ENCODE peak calls at places on chromosomes 13 and 19, in four cellular contexts. O is small intestine, K is Panc1, G is aorta. V is an unnamed sample.

GRCh38 chr19:40809358-40810086 is 10.5 kb downstream of the EGLN2 start:
- DNase-seq in O (no peak), K (no peak), G (no peak), V (no peak)

GRCh38 chr19:10450853-10451609 is 30.7 kb downstream of the PDE4A start:
- DNase-seq in O (peak; percentile 27), K (no peak), G (no peak), V (peak; percentile 93)

GRCh38 chr19:37309834-37310575 is 60.9 kb upstream of the ZNF527 start:
- DNase-seq in O (peak; percentile 10), K (no peak), G (no peak), V (no peak)

GRCh38 chr19:38736036-38736412 is 8.2 kb downstream of the CAPN12 start:
- DNase-seq in O (peak; percentile 46), K (no peak), G (peak; percentile 68), V (peak; percentile 57)

GRCh38 chr13:108944760-108945159 is 315.3 kb downstream of the MYO16 start:
- DNase-seq in O (no peak), K (no peak), G (no peak), V (no peak)

GRCh38 chr13:109271061-109271460 is 515.3 kb downstream of the IRS2 start:
- DNase-seq in O (no peak), K (no peak), G (no peak), V (no peak)

GRCh38 chr13:106513608-106514007 is 21.9 kb downstream of the EFNB2 start:
- DNase-seq in O (no peak), K (no peak), G (no peak), V (no peak)

GRCh38 chr13:66513728-66514127 is 716.4 kb downstream of the PCDH9 start:
- DNase-seq in O (no peak), K (no peak), G (no peak), V (no peak)

GRCh38 chr13:36105726-36106125 is 25.5 kb downstream of the DCLK1 start:
- DNase-seq in O (no peak), K (no peak), G (no peak), V (no peak)

GRCh38 chr13:24892844-24893243 is 128.9 kb downstream of the RNF17 start:
- DNase-seq in O (no peak), K (no peak), G (no peak), V (no peak)

GRCh38 chr13:46140044-46140443 is 35.2 kb upstream of the CPB2 start:
- DNase-seq in O (no peak), K (no peak), G (no peak), V (no peak)

GRCh38 chr19:307111-307531 is 15.9 kb upstream of the PLPP2 start:
- DNase-seq in O (no peak), K (no peak), G (no peak), V (no peak)

GRCh38 chr19:40059624-40060023 is 3.6 kb upstream of the ZNF780B start:
- DNase-seq in O (no peak), K (no peak), G (no peak), V (no peak)

GRCh38 chr19:43957891-43958290 is 6.9 kb downstream of the ZNF221 start:
- DNase-seq in O (no peak), K (no peak), G (no peak), V (no peak)

GRCh38 chr13:75411924-75412537 is 69.9 kb downstream of the TBC1D4 start:
- DNase-seq in O (no peak), K (no peak), G (no peak), V (no peak)

GRCh38 chr19:10353793-10354391 is 14.5 kb upstream of the ICAM3 start:
- DNase-seq in O (no peak), K (no peak), G (no peak), V (no peak)

GRCh38 chr19:56705939-56706338 is 34.4 kb upstream of the ZNF835 start:
- DNase-seq in O (no peak), K (no peak), G (no peak), V (no peak)

GRCh38 chr13:39364797-39365468 is 238.1 kb downstream of the LHFPL6 start:
- DNase-seq in O (no peak), K (no peak), G (no peak), V (no peak)

GRCh38 chr13:34420975-34421719 is 520.9 kb upstream of the NBEA start:
- DNase-seq in O (no peak), K (no peak), G (no peak), V (no peak)

GRCh38 chr19:33071887-33072286 is 7.2 kb upstream of the RHPN2 start:
- DNase-seq in O (peak; percentile 82), K (no peak), G (no peak), V (no peak)

GRCh38 chr19:23273594-23274412 is 23.6 kb upstream of the ZNF724 start:
- DNase-seq in O (peak; percentile 95), K (peak; percentile 59), G (peak; percentile 94), V (peak; percentile 96)

GRCh38 chr19:30447276-30447870 is 75.2 kb downstream of the ZNF536 start:
- DNase-seq in O (no peak), K (no peak), G (no peak), V (no peak)

GRCh38 chr13:27744861-27745260 is 47.4 kb upstream of the GSX1 start:
- DNase-seq in O (no peak), K (no peak), G (no peak), V (no peak)

GRCh38 chr19:19661141-19661674 is 2.3 kb downstream of the ATP13A1 start:
- DNase-seq in O (no peak), K (no peak), G (no peak), V (no peak)

GRCh38 chr13:50123515-50123861 is 108.2 kb downstream of the KCNRG start:
- DNase-seq in O (no peak), K (no peak), G (no peak), V (no peak)

GRCh38 chr19:5976768-5977167 is 1.2 kb downstream of the RANBP3 start:
- DNase-seq in O (no peak), K (no peak), G (no peak), V (no peak)
- H3K4me1 ChIP-seq in O (peaks cover 10% of the 10 kb centered on the region), K (peaks cover 7% of the 10 kb centered on the region), G (no peaks in the 10 kb centered on the region), V (peaks cover 22% of the 10 kb centered on the region)

GRCh38 chr19:58007285-58007684 is 4.7 kb upstream of the ZNF606 start:
- DNase-seq in O (no peak), K (no peak), G (no peak), V (no peak)
- H3K27ac ChIP-seq in O (no peak overlapping the region), K (no peak overlapping the region), G (no peak overlapping the region), V (no peak overlapping the region)

GRCh38 chr13:48594080-48594815 is 59.5 kb upstream of the CYSLTR2 start:
- DNase-seq in O (no peak), K (no peak), G (no peak), V (no peak)

GRCh38 chr13:48591889-48592725 is 59.2 kb upstream of the RCBTB2 start:
- DNase-seq in O (peak; percentile 75), K (no peak), G (no peak), V (no peak)

GRCh38 chr13:48595330-48596127 is 58.2 kb upstream of the CYSLTR2 start:
- DNase-seq in O (peak; percentile 87), K (peak; percentile 43), G (peak; percentile 67), V (peak; percentile 68)

GRCh38 chr13:48596128-48596429 is 57.6 kb upstream of the CYSLTR2 start:
- DNase-seq in O (no peak), K (no peak), G (no peak), V (no peak)

GRCh38 chr13:48593551-48593950 is 60.2 kb upstream of the CYSLTR2 start:
- DNase-seq in O (no peak), K (no peak), G (no peak), V (no peak)
- H3K4me1 ChIP-seq in O (peaks cover 5% of the 10 kb centered on the region), K (no peaks in the 10 kb centered on the region), G (no peaks in the 10 kb centered on the region), V (no peaks in the 10 kb centered on the region)

DNA sequence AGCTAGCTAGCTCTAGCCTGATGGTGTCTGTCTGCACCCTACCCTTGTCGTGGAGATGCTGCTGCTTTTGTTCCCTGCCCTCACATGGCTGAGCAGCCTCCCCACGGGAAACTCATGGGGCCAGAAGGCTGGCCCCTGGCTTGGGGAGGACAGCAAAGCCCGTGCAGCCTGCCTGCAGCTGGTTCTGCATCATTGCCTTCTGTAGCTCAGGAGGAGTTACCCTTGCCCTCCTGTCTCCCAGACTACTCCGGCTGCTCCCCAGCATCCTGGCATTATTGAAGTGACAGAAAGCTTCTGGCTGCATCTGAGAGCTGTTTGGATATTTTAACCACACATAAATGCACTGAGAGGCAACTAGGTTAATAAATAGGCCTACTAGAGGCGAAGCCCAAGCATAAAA is 110.6 kb downstream of the TNFRSF19 start:
- DNase-seq in O (no peak), K (no peak), G (no peak), V (no peak)
- H3K27ac ChIP-seq in O (no peak overlapping the region), K (no peak overlapping the region), G (no peak overlapping the region), V (no peak overlapping the region)

DNA sequence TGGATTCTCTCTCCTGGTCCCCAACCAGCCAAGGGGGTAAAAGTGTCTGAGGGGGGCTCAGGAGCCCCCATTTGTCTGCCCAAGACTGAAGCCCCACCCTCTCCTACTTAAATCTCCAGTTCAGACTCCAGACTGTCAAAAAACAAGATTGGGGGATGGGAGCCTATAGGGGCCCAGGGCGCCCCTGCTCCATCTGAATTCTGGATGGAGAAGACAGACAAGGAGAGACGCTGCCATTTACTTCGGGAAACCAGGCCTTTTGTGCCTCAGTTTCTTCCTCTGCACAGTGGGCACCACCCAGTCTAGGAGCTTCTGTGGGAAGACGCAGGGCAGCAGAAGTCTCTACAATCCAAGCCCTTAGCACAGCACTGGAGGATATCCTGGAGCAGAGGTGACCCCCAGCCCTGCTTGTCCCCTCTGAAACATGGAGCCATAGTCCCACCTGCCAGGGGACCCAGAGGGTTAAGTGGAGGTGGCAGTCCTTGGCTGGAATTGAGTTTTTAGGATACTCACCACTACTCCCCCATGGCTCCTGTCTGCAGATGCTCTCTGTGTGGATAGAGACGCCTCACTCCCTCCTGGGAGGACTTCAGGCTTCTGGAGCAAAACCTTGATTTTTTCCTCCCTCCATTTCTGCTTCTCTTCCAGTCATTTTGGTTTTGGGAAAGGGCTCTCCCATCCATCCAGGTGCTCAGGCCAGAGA is 1.7 kb upstream of the CRLF1 start:
- DNase-seq in O (no peak), K (no peak), G (no peak), V (no peak)
- H3K4me1 ChIP-seq in O (no peaks in the 10 kb centered on the region), K (peaks cover 7% of the 10 kb centered on the region), G (no peaks in the 10 kb centered on the region), V (no peaks in the 10 kb centered on the region)

GRCh38 chr13:111907341-111907880 is 159.5 kb upstream of the SOX1 start:
- DNase-seq in O (no peak), K (no peak), G (no peak), V (peak; percentile 4)

GRCh38 chr13:111906306-111906705 is 160.6 kb upstream of the SOX1 start:
- DNase-seq in O (no peak), K (no peak), G (no peak), V (no peak)

GRCh38 chr13:111905609-111905945 is 161.4 kb upstream of the SOX1 start:
- DNase-seq in O (no peak), K (no peak), G (no peak), V (no peak)

GRCh38 chr13:111908391-111908790 is 158.6 kb upstream of the SOX1 start:
- DNase-seq in O (no peak), K (no peak), G (no peak), V (peak; percentile 12)

DNA sequence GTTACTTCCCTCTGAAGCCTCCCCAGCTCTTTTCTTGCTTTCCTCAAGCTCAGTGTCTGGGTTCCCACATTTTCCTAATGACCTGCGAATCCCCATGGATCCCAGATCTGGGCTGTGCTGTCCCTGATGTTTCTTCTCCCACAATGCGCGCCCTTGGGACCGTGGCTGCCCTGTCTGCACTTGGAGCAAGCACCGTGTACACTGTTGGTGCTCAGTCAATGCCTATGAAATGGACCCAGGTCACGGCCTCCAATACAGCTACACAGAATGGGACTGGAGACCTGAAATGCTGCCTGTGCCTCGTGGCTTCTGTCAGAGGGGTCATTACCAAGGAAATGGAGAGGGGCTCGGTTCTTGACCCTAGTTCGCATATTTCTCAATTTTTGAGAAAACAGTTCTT is 160.1 kb upstream of the SOX1 start:
- DNase-seq in O (no peak), K (no peak), G (no peak), V (no peak)
- H3K27ac ChIP-seq in O (no peak overlapping the region), K (no peak overlapping the region), G (no peak overlapping the region), V (no peak overlapping the region)

GRCh38 chr19:48964205-48965032 is 690 bp upstream of the FTL start:
- DNase-seq in O (peak; percentile 65), K (no peak), G (peak; percentile 64), V (peak; percentile 59)
- H3K4me1 ChIP-seq in O (peaks cover 2% of the 10 kb centered on the region), K (peaks cover 38% of the 10 kb centered on the region), G (no peaks in the 10 kb centered on the region), V (no peaks in the 10 kb centered on the region)

GRCh38 chr13:113043931-113044330 is 61.7 kb upstream of the F7 start:
- DNase-seq in O (no peak), K (no peak), G (no peak), V (no peak)
- H3K27ac ChIP-seq in O (no peak overlapping the region), K (no peak overlapping the region), G (no peak overlapping the region), V (no peak overlapping the region)

V was measured in colonic mucosa.